ENCODE peak calls at places on chromosomes 2 and 18, in ten cellular contexts. D is cardiac fibroblast; C is mammary epithelial cell; S is kidney tubule cell; M is pons; J is erythroblast; U is stimulated activated CD8-positive, alpha-beta memory T cell treated with anti-CD3 and anti-CD28 coated beads, Interleukin-7, amount 100 ng/mL, for 4 hours; N is fibroblast of gingiva; W is adrenal gland; Q is right atrium auricular region. X is an unnamed sample.

GRCh38 chr2:191696001-191696400 is 18.1 kb downstream of the NABP1 start:
- DNase-seq in J (no peak), C (peak), D (peak), S (peak), U (no peak), W (peak), M (peak), Q (no peak), N (peak), X (peak)

GRCh38 chr2:239257511-239257937 is 143.3 kb downstream of the HDAC4 start:
- DNase-seq in Q (no peak), S (peak), C (peak), J (no peak), W (peak), M (no peak), D (peak), N (peak), U (no peak), X (peak)

GRCh38 chr2:172806426-172807008 is 70.9 kb downstream of the RAPGEF4 start:
- DNase-seq in M (peak), J (peak), Q (no peak), D (peak), N (peak), C (no peak), U (no peak), S (peak), W (no peak), X (peak)

GRCh38 chr18:57585846-57586242 is 658 bp downstream of the FECH start:
- DNase-seq in M (no peak), C (peak), J (peak), Q (no peak), D (peak), S (no peak), W (no peak), U (no peak), N (no peak), X (peak)

GRCh38 chr2:109474319-109474825 is 139.4 kb downstream of the SEPTIN10 start:
- DNase-seq in S (no peak), M (no peak), N (no peak), Q (no peak), J (no peak), U (no peak), W (no peak), C (no peak), D (no peak), X (no peak)

GRCh38 chr2:72803151-72803550 is 22.7 kb downstream of the EXOC6B start:
- DNase-seq in Q (no peak), M (peak), N (no peak), C (peak), J (no peak), U (no peak), W (no peak), S (peak), D (peak), X (no peak)

GRCh38 chr2:23690421-23691105 is 236.4 kb downstream of the ATAD2B start:
- DNase-seq in J (no peak), M (no peak), N (no peak), C (no peak), U (no peak), D (no peak), Q (no peak), W (no peak), S (no peak), X (no peak)

GRCh38 chr2:83594841-83595720 is 864.0 kb downstream of the SUCLG1 start:
- DNase-seq in C (no peak), N (peak), U (no peak), J (no peak), D (no peak), Q (no peak), S (no peak), W (no peak), M (no peak), X (no peak)

GRCh38 chr2:109242654-109243331 is 113.8 kb downstream of the SH3RF3 start:
- DNase-seq in M (no peak), W (peak), U (no peak), S (peak), J (no peak), Q (peak), N (peak), D (peak), C (peak), X (peak)

GRCh38 chr2:10434885-10435419 is 13.2 kb downstream of the ODC1 start:
- DNase-seq in C (peak), M (peak), U (peak), J (peak), D (peak), Q (peak), N (peak), W (peak), S (peak), X (no peak)

GRCh38 chr2:102601730-102602129 is 17.6 kb upstream of the SLC9A2 start:
- DNase-seq in D (no peak), U (no peak), W (no peak), J (no peak), M (no peak), N (no peak), S (no peak), Q (no peak), C (no peak), X (no peak)

GRCh38 chr2:1656961-1657841 is 87.1 kb downstream of the PXDN start:
- DNase-seq in U (no peak), M (no peak), N (no peak), S (peak), Q (no peak), D (no peak), W (no peak), C (peak), J (no peak), X (peak)

GRCh38 chr2:641501-642430 is 35.4 kb downstream of the TMEM18 start:
- DNase-seq in M (no peak), S (no peak), U (no peak), Q (peak), D (no peak), C (no peak), N (no peak), W (no peak), J (no peak), X (peak)

GRCh38 chr18:78986018-78986481 is 6.4 kb downstream of the SALL3 start:
- DNase-seq in M (peak), N (no peak), J (peak), D (peak), W (no peak), S (peak), U (no peak), Q (no peak), C (no peak), X (peak)

GRCh38 chr2:222756951-222757645 is 85.6 kb downstream of the MOGAT1 start:
- DNase-seq in W (no peak), J (no peak), S (peak), D (peak), M (no peak), N (peak), Q (no peak), C (peak), U (no peak), X (peak)

GRCh38 chr2:24793752-24794477 is 690 bp downstream of the CENPO start:
- DNase-seq in M (no peak), D (peak), S (peak), Q (no peak), C (peak), J (peak), U (no peak), N (peak), W (no peak), X (peak)

GRCh38 chr2:76978064-76978463 is 544.1 kb downstream of the LRRTM4 start:
- DNase-seq in M (no peak), J (no peak), C (no peak), Q (no peak), S (peak), N (no peak), W (no peak), D (peak), U (no peak), X (no peak)

GRCh38 chr2:74944987-74945782 is 13.3 kb upstream of the POLE4 start:
- DNase-seq in Q (no peak), S (peak), N (no peak), J (no peak), W (no peak), U (no peak), D (peak), M (no peak), C (peak), X (peak)

GRCh38 chr2:23231865-23232264 is 153.1 kb upstream of the KLHL29 start:
- DNase-seq in M (no peak), U (no peak), C (no peak), N (no peak), W (no peak), Q (peak), J (no peak), D (no peak), S (no peak), X (no peak)

GRCh38 chr2:99648115-99648850 is 158.5 kb upstream of the REV1 start:
- DNase-seq in D (no peak), W (no peak), S (peak), M (no peak), Q (no peak), U (no peak), J (no peak), C (no peak), N (peak), X (no peak)

GRCh38 chr2:131145040-131145439 is 39.9 kb downstream of the PLEKHB2 start:
- DNase-seq in J (no peak), M (no peak), U (no peak), D (no peak), S (no peak), Q (no peak), W (no peak), N (no peak), C (no peak), X (no peak)

GRCh38 chr18:56559044-56559443 is 79.3 kb downstream of the TXNL1 start:
- DNase-seq in M (no peak), N (no peak), S (no peak), D (no peak), C (no peak), U (no peak), W (no peak), J (no peak), Q (no peak), X (no peak)

GRCh38 chr2:46779447-46779941 is 136.1 kb downstream of the MCFD2 start:
- DNase-seq in C (peak), J (no peak), U (no peak), M (no peak), N (no peak), Q (no peak), W (no peak), D (peak), S (peak), X (peak)

X was measured in bronchial epithelial cell.